ENCODE peak calls at places on chromosomes 1 and 21, in nine cellular contexts. X is pancreas, S is endodermal cell, B is upper lobe of right lung, U is fibroblast of lung, Q is IMR-90, G is adrenal gland, D is GM23338, A is MM.1S. J is an unnamed sample. For H3K4me1, the result is how much of the 10 kb centered on the place peaks cover.

GRCh38 chr1:23809751-23810171 is 9.2 kb upstream of the GALE start:
- DNase-seq in X (peak), S (peak), B (peak), U (peak), Q (peak), G (peak), D (peak), A (peak), J (peak)

GRCh38 chr21:19609611-19610010 is 1206.0 kb upstream of the TMPRSS15 start:
- DNase-seq in X (no peak), S (no peak), B (no peak), U (no peak), Q (no peak), G (no peak), D (no peak), A (no peak), J (no peak)

GRCh38 chr1:29647581-29647980 is 411.3 kb downstream of the PTPRU start:
- DNase-seq in X (no peak), S (no peak), B (no peak), U (peak), Q (peak), G (no peak), D (no peak), A (no peak), J (no peak)

GRCh38 chr1:156245451-156246232 is 2.2 kb downstream of the PAQR6 start:
- DNase-seq in X (no peak), S (no peak), B (peak), U (peak), Q (no peak), G (no peak), D (peak), A (no peak), J (no peak)

GRCh38 chr1:224914292-224914900 is 15.1 kb upstream of the DNAH14 start:
- DNase-seq in X (no peak), S (no peak), B (no peak), U (no peak), Q (peak), G (no peak), D (peak), A (no peak), J (no peak)

GRCh38 chr1:106435269-106435668 is 621.2 kb upstream of the PRMT6 start:
- DNase-seq in X (no peak), S (no peak), B (no peak), U (no peak), Q (no peak), G (no peak), D (peak), A (no peak), J (no peak)

GRCh38 chr1:199545780-199546179 is 481.7 kb upstream of the NR5A2 start:
- DNase-seq in X (peak), S (peak), B (no peak), U (no peak), Q (no peak), G (no peak), D (peak), A (peak), J (no peak)

GRCh38 chr1:60281360-60281932 is 207.9 kb upstream of the C1orf87 start:
- DNase-seq in X (peak), S (peak), B (no peak), U (peak), Q (peak), G (peak), D (peak), A (peak), J (peak)

GRCh38 chr1:235527196-235527814 is 23.1 kb upstream of the B3GALNT2 start:
- DNase-seq in X (peak), S (peak), B (no peak), U (no peak), Q (no peak), G (no peak), D (peak), A (no peak), J (no peak)

GRCh38 chr1:44777969-44778635 is 2.8 kb downstream of the RPS8 start:
- DNase-seq in X (no peak), S (no peak), B (no peak), U (no peak), Q (no peak), G (no peak), D (no peak), A (no peak), J (no peak)

GRCh38 chr1:14970115-14970798 is 183.3 kb upstream of the TMEM51 start:
- DNase-seq in X (peak), S (peak), B (no peak), U (peak), Q (peak), G (peak), D (peak), A (no peak), J (peak)

GRCh38 chr1:205283270-205284147 is 38.0 kb downstream of the NUAK2 start:
- DNase-seq in X (no peak), S (no peak), B (no peak), U (no peak), Q (no peak), G (no peak), D (no peak), A (peak), J (no peak)

GRCh38 chr1:175521265-175522040 is 221.9 kb downstream of the TNR start:
- DNase-seq in X (peak), S (no peak), B (no peak), U (no peak), Q (no peak), G (no peak), D (no peak), A (no peak), J (peak)

GRCh38 chr21:43645414-43645891 is 13.8 kb downstream of the HSF2BP start:
- DNase-seq in X (no peak), S (peak), B (no peak), U (peak), Q (peak), G (peak), D (peak), A (peak), J (no peak)

GRCh38 chr1:3009556-3009955 is 11.7 kb upstream of the ACTRT2 start:
- DNase-seq in X (no peak), S (no peak), B (no peak), U (no peak), Q (no peak), G (no peak), D (no peak), A (no peak), J (no peak)

GRCh38 chr1:207962716-207963428 is 51.9 kb upstream of the CD34 start:
- DNase-seq in X (peak), S (no peak), B (no peak), U (peak), Q (no peak), G (peak), D (peak), A (peak), J (peak)

GRCh38 chr1:112515311-112516009 is 6.7 kb downstream of the WNT2B start:
- DNase-seq in X (no peak), S (peak), B (no peak), U (peak), Q (peak), G (no peak), D (peak), A (no peak), J (no peak)

GRCh38 chr1:176178316-176178715 is 28.8 kb downstream of the COP1 start:
- DNase-seq in X (no peak), S (no peak), B (no peak), U (no peak), Q (no peak), G (no peak), D (no peak), A (no peak), J (no peak)

GRCh38 chr1:22163578-22163977 is 20.7 kb upstream of the WNT4 start:
- DNase-seq in X (no peak), S (no peak), B (no peak), U (no peak), Q (no peak), G (no peak), D (no peak), A (no peak), J (no peak)

GRCh38 chr1:92478393-92478792 is 8.3 kb downstream of the GFI1 start:
- DNase-seq in X (no peak), S (no peak), B (no peak), U (no peak), Q (peak), G (no peak), D (no peak), A (no peak), J (no peak)

GRCh38 chr1:30810416-30811105 is 53.0 kb upstream of the LAPTM5 start:
- DNase-seq in X (no peak), S (no peak), B (no peak), U (no peak), Q (no peak), G (no peak), D (no peak), A (no peak), J (no peak)

GRCh38 chr1:75415187-75415586 is 195.7 kb downstream of the SLC44A5 start:
- DNase-seq in X (no peak), S (no peak), B (no peak), U (no peak), Q (no peak), G (no peak), D (no peak), A (no peak), J (no peak)

GRCh38 chr1:169047074-169047473 is 59.4 kb upstream of the ATP1B1 start:
- DNase-seq in X (no peak), S (no peak), B (no peak), U (no peak), Q (no peak), G (no peak), D (no peak), A (no peak), J (peak)

GRCh38 chr1:203126151-203126865 is 1.2 kb upstream of the ADORA1 start:
- DNase-seq in X (no peak), S (peak), B (peak), U (peak), Q (peak), G (peak), D (peak), A (no peak), J (no peak)

GRCh38 chr1:7363481-7363880 is 407.6 kb upstream of the VAMP3 start:
- DNase-seq in X (no peak), S (no peak), B (no peak), U (no peak), Q (no peak), G (no peak), D (no peak), A (no peak), J (no peak)

GRCh38 chr1:1943834-1944570 is 24.9 kb upstream of the TMEM52 start:
- DNase-seq in X (peak), S (peak), B (peak), U (peak), Q (no peak), G (peak), D (peak), A (peak), J (peak)

GRCh38 chr1:96519851-96520281 is 201.7 kb upstream of the PTBP2 start:
- DNase-seq in X (no peak), S (peak), B (no peak), U (peak), Q (no peak), G (no peak), D (peak), A (no peak), J (no peak)

GRCh38 chr1:32321712-32322291 is 14.2 kb downstream of the MARCKSL1 start:
- DNase-seq in X (peak), S (no peak), B (no peak), U (no peak), Q (no peak), G (no peak), D (no peak), A (no peak), J (peak)

GRCh38 chr1:52403566-52404115 is 582 bp downstream of the ORC1 start:
- DNase-seq in X (no peak), S (peak), B (no peak), U (peak), Q (peak), G (peak), D (peak), A (peak), J (no peak)

GRCh38 chr1:210978316-210978993 is 155.5 kb downstream of the KCNH1 start:
- DNase-seq in X (no peak), S (no peak), B (no peak), U (no peak), Q (no peak), G (no peak), D (no peak), A (no peak), J (no peak)

GRCh38 chr1:166114419-166114818 is 52.4 kb downstream of the FAM78B start:
- DNase-seq in X (no peak), S (no peak), B (no peak), U (no peak), Q (no peak), G (no peak), D (no peak), A (no peak), J (no peak)

GRCh38 chr1:230682882-230683610 is 30.9 kb downstream of the AGT start:
- DNase-seq in X (no peak), S (no peak), B (no peak), U (peak), Q (peak), G (no peak), D (no peak), A (no peak), J (no peak)

GRCh38 chr1:26280333-26281042 is 602 bp downstream of the SH3BGRL3 start:
- DNase-seq in X (peak), S (peak), B (no peak), U (peak), Q (peak), G (peak), D (peak), A (no peak), J (peak)

GRCh38 chr1:25146382-25146855 is 85.9 kb downstream of the SYF2 start:
- DNase-seq in X (no peak), S (no peak), B (no peak), U (no peak), Q (no peak), G (no peak), D (no peak), A (no peak), J (no peak)

GRCh38 chr1:223645903-223646302 is 19.6 kb downstream of the CAPN8 start:
- DNase-seq in X (peak), S (no peak), B (no peak), U (no peak), Q (no peak), G (no peak), D (no peak), A (no peak), J (peak)

GRCh38 chr21:31132574-31133242 is 94.4 kb upstream of the KRTAP19-8 start:
- DNase-seq in X (no peak), S (no peak), B (no peak), U (peak), Q (peak), G (no peak), D (no peak), A (peak), J (peak)

GRCh38 chr1:203166192-203166940 is 9.3 kb downstream of the MYBPH start:
- DNase-seq in X (peak), S (peak), B (peak), U (no peak), Q (no peak), G (no peak), D (no peak), A (peak), J (peak)

GRCh38 chr1:44894591-44894990 is 51.5 kb upstream of the PTCH2 start:
- DNase-seq in X (no peak), S (no peak), B (no peak), U (peak), Q (peak), G (no peak), D (no peak), A (no peak), J (no peak)

GRCh38 chr1:205920861-205921558 is 22.2 kb downstream of the SLC26A9 start:
- DNase-seq in X (no peak), S (peak), B (no peak), U (no peak), Q (no peak), G (peak), D (no peak), A (no peak), J (no peak)

GRCh38 chr1:81437649-81438048 is 363.1 kb upstream of the ADGRL2 start:
- DNase-seq in X (no peak), S (no peak), B (no peak), U (no peak), Q (no peak), G (no peak), D (no peak), A (peak), J (no peak)

DNA sequence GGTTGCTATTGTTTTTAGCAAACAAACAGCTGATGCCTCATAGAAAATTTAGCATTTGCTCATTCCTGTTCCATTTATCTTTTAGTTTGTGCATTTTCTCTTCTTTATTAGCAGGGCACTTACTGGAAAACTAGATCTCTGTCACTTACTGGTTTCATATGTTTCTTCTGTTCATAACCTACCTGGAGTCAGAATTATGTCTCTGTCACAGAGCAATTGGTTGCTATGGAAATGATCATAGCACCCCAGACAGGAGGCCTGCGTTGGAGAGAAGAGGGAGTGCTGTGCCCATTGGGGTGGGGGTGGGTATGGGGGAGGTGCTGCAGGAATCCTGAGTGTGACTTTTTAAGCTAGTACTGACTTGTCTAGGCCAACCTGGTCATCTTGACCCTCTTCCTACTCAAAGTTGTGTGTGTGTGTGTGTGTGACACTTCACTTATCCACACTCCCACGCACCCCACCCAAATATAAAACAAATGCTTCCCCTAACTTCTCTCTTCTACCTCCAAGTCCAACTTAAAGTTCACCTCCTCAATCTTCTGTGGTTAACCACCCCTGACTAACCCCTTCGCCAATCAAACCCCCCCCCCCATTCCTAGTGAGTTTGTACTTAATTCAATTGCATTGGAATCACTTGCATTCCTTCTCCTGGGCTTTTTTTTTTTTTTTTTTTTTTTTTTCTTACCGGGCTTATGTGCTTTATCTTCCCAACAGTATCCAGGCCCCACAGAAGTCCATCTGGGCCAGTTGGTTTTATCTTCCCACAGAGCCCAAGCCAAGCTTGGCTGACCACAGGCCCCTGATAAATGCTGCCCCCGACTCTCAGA is 78.6 kb downstream of the CD58 start:
- DNase-seq in X (no peak), S (no peak), B (no peak), U (peak), Q (peak), G (no peak), D (no peak), A (no peak), J (no peak)
- H3K4me1 ChIP-seq in X (under half), S (under half), B (under half), U (under half), Q (under half), G (under half), D (under half), A (under half), J (under half)

DNA sequence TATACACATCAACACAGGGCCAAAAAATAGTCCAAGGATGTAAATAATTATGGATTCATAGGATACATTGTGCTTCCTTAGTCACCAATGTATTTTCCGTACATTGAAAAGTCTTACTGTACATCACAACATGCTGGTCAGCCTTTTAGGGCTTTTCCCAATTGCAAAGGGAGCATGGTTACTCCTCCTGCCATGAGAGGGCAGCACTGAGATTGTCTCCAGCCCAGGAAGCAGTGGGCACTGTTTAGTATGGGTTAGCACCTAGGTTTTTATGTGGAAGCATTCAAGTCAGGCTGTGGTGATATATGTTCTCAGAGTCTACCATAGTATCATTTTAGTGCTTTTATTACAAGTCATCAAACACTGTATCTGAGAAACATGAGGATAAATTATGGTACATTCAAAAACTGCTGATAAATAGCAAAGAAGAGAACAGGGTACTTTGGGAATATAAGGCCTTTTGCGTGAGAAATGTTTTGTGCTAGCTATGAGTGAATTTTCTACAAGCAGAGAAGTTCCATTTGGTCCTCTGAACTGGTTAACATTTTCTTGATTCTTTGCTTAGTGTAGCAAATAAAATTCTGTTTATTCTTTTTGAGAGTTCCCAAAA is 34.0 kb downstream of the ST6GALNAC5 start:
- DNase-seq in X (no peak), S (peak), B (no peak), U (peak), Q (peak), G (peak), D (peak), A (peak), J (peak)
- TF ChIP-seq CTCF in X (no peak), S (peak), B (peak), U (peak), Q (peak), G (peak), D (peak), A (peak), J (no peak)

GRCh38 chr21:42535602-42536171 is 22.0 kb downstream of the SLC37A1 start:
- DNase-seq in X (no peak), S (no peak), B (peak), U (no peak), Q (no peak), G (peak), D (no peak), A (no peak), J (peak)
- H3K4me3 ChIP-seq in X (no peak), S (no peak), B (no peak), U (no peak), Q (no peak), G (no peak), D (no peak), A (no peak), J (no peak)

GRCh38 chr1:34863501-34863900 is 4.0 kb upstream of the SMIM12 start:
- DNase-seq in X (no peak), S (no peak), B (no peak), U (no peak), Q (no peak), G (no peak), D (no peak), A (no peak), J (no peak)
- H3K4me1 ChIP-seq in X (under half), S (under half), B (under half), U (under half), Q (under half), G (under half), D (under half), A (under half), J (under half)

GRCh38 chr21:46171996-46172862 is 12.0 kb downstream of the SPATC1L start:
- DNase-seq in X (no peak), S (no peak), B (peak), U (no peak), Q (no peak), G (peak), D (no peak), A (no peak), J (no peak)

GRCh38 chr21:46168659-46169386 is 13.4 kb upstream of the FTCD start:
- DNase-seq in X (no peak), S (no peak), B (no peak), U (no peak), Q (no peak), G (peak), D (no peak), A (no peak), J (no peak)

GRCh38 chr21:46173573-46173972 is 10.7 kb downstream of the SPATC1L start:
- DNase-seq in X (no peak), S (no peak), B (peak), U (no peak), Q (no peak), G (peak), D (no peak), A (no peak), J (no peak)

GRCh38 chr21:46172863-46173528 is 11.3 kb downstream of the SPATC1L start:
- DNase-seq in X (no peak), S (no peak), B (peak), U (no peak), Q (no peak), G (peak), D (no peak), A (no peak), J (no peak)

DNA sequence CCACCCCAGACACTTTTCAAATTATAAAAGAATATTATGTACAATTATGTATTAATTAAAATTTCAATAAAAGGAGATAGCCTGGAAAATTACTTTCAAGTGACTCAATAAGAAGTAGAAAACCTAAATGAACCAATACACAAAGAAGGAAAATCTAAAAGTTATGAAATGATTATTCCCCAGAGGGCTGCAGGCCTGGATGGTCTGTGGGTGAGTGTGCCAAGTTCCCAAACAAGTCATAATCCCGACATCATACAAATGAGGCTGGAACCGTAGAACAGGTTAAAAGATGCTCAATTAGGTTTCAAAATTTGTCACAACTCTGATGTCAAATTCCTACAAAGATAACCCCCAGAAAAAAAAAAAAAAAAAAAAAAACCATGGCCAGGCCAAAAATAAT is 12.7 kb downstream of the SPATC1L start:
- DNase-seq in X (no peak), S (no peak), B (no peak), U (no peak), Q (no peak), G (no peak), D (no peak), A (no peak), J (no peak)
- TF ChIP-seq CTCF in X (no peak), S (no peak), B (no peak), U (no peak), Q (no peak), G (no peak), D (no peak), A (no peak), J (no peak)

J was measured in mucosa of descending colon.